ENCODE peak calls at places on chromosomes 1 and 21, in eight cellular contexts. M, H, Z, K, F, D, E and R are unnamed samples.

GRCh38 chr1:39926343-39926769 is 24.6 kb upstream of the MYCL start:
- DNase-seq in M (peak; percentile 33), H (peak; percentile 65), Z (no peak), K (no peak), F (peak; percentile 40), D (no peak), E (peak; percentile 38), R (no peak)

GRCh38 chr21:15355066-15355465 is 290.3 kb upstream of the NRIP1 start:
- DNase-seq in M (no peak), H (no peak), Z (no peak), K (no peak), F (no peak), D (no peak), E (no peak), R (no peak)

GRCh38 chr1:32334864-32335618 is 992 bp downstream of the MARCKSL1 start:
- DNase-seq in M (peak; percentile 37), H (peak; percentile 37), Z (peak; percentile 40), K (peak; percentile 46), F (peak; percentile 21), D (peak; percentile 89), E (peak; percentile 89), R (peak; percentile 82)

GRCh38 chr1:219188331-219188803 is 14.7 kb downstream of the LYPLAL1 start:
- DNase-seq in M (peak; percentile 41), H (no peak), Z (no peak), K (no peak), F (no peak), D (no peak), E (no peak), R (peak; percentile 95)

GRCh38 chr1:242847390-242847993 is 323.0 kb upstream of the PLD5 start:
- DNase-seq in M (peak; percentile 12), H (peak; percentile 26), Z (peak; percentile 42), K (peak; percentile 53), F (no peak), D (no peak), E (no peak), R (peak; percentile 66)

GRCh38 chr1:198575715-198576641 is 35.5 kb upstream of the ATP6V1G3 start:
- DNase-seq in M (peak; percentile 58), H (no peak), Z (no peak), K (peak; percentile 79), F (peak; percentile 24), D (no peak), E (no peak), R (no peak)

GRCh38 chr1:216723274-216723780 is at the start of gene ESRRG:
- DNase-seq in M (peak; percentile 38), H (peak; percentile 83), Z (peak; percentile 77), K (no peak), F (peak; percentile 17), D (peak; percentile 75), E (no peak), R (no peak)

GRCh38 chr1:226466301-226466700 is 58.4 kb upstream of the PARP1 start:
- DNase-seq in M (no peak), H (no peak), Z (no peak), K (no peak), F (no peak), D (no peak), E (no peak), R (no peak)

GRCh38 chr1:181011301-181012202 is 11.1 kb downstream of the STX6 start:
- DNase-seq in M (no peak), H (no peak), Z (no peak), K (no peak), F (no peak), D (no peak), E (no peak), R (no peak)

GRCh38 chr1:227042292-227042691 is 102.2 kb downstream of the COQ8A start:
- DNase-seq in M (no peak), H (no peak), Z (no peak), K (no peak), F (no peak), D (no peak), E (no peak), R (no peak)

GRCh38 chr1:215793210-215793609 is 226.1 kb downstream of the KCTD3 start:
- DNase-seq in M (peak; percentile 76), H (peak; percentile 18), Z (no peak), K (peak; percentile 81), F (peak; percentile 94), D (no peak), E (no peak), R (no peak)

GRCh38 chr1:101365186-101365585 is 128.4 kb downstream of the S1PR1 start:
- DNase-seq in M (peak; percentile 75), H (no peak), Z (no peak), K (no peak), F (peak; percentile 54), D (no peak), E (no peak), R (no peak)

GRCh38 chr1:63367218-63368103 is at the start of gene ALG6:
- DNase-seq in M (peak; percentile 89), H (peak; percentile 97), Z (peak; percentile 95), K (peak; percentile 97), F (peak; percentile 87), D (peak; percentile 100), E (peak; percentile 100), R (peak; percentile 98)

GRCh38 chr21:41579692-41580091 is 71.7 kb upstream of the TMPRSS2 start:
- DNase-seq in M (no peak), H (no peak), Z (no peak), K (no peak), F (no peak), D (no peak), E (no peak), R (no peak)

GRCh38 chr1:182235604-182235951 is 156.0 kb downstream of the GLUL start:
- DNase-seq in M (no peak), H (no peak), Z (no peak), K (no peak), F (no peak), D (no peak), E (no peak), R (no peak)

GRCh38 chr1:65412984-65413375 is 7.5 kb upstream of the LEPR start:
- DNase-seq in M (peak; percentile 82), H (no peak), Z (no peak), K (no peak), F (peak; percentile 56), D (no peak), E (no peak), R (no peak)

GRCh38 chr21:42632336-42632751 is 21.1 kb upstream of the PDE9A start:
- DNase-seq in M (no peak), H (no peak), Z (no peak), K (no peak), F (no peak), D (no peak), E (no peak), R (no peak)

GRCh38 chr1:218297867-218298266 is 12.8 kb downstream of the RRP15 start:
- DNase-seq in M (peak; percentile 6), H (no peak), Z (no peak), K (peak; percentile 30), F (peak; percentile 7), D (no peak), E (no peak), R (no peak)

GRCh38 chr1:64550505-64550904 is 80.6 kb downstream of the CACHD1 start:
- DNase-seq in M (no peak), H (no peak), Z (no peak), K (no peak), F (no peak), D (no peak), E (no peak), R (no peak)

GRCh38 chr1:9435854-9436253 is 103.4 kb upstream of the SLC25A33 start:
- DNase-seq in M (no peak), H (no peak), Z (no peak), K (no peak), F (no peak), D (no peak), E (no peak), R (no peak)

DNA sequence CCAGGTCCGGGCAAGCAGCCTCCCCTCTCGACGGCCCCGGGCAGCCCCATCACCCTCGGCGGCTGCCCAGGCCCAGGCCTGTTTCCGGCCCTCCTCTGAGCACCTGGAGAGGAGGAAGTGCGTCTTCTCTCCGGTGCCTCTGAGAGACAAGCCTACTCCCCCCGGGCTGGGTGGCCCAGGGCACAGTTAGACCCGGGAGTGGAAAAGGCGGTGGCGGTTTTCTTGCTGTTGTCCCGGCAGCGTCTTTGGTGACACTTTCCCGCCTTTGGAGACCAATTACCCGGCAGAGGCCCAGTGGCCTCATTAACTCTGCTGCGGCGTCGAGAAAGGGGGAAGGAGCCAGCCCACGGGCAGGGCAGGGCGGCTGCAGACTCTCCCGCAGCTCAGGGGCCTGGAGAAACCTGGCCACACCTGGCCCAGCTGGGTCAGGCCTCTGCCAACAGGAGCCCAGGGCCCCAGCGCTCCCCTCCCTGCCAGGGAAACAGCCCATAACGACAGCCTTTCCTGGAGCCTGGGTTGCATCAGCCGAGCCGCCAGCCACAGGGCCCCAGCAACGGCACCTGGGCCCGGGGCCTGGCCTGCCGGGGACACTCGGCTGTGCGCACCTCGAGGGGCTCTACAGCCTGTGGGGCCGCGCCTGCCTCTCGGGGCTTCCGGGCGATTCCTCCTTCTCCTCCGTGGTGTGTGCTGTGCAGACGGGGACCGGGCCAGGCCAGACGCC is 28.4 kb upstream of the C1orf159 start:
- DNase-seq in M (no peak), H (no peak), Z (peak; percentile 50), K (no peak), F (no peak), D (no peak), E (no peak), R (peak; percentile 68)
- H3K9ac ChIP-seq in M (no peak overlapping the region), H (no peak overlapping the region), Z (peak overlapping the region; percentile 24), K (no peak overlapping the region), F (no peak overlapping the region), D (no peak overlapping the region), E (no peak overlapping the region), R (no peak overlapping the region)

GRCh38 chr21:38352536-38353219 is 95.9 kb downstream of the KCNJ15 start:
- DNase-seq in M (peak; percentile 64), H (peak; percentile 83), Z (peak; percentile 63), K (peak; percentile 86), F (peak; percentile 76), D (peak; percentile 35), E (peak; percentile 72), R (peak; percentile 66)
- H3K4me2 ChIP-seq in M (no peak overlapping the region), H (no peak overlapping the region), Z (no peak overlapping the region), K (peak overlapping the region; percentile 41), F (no peak overlapping the region), D (peak overlapping the region; percentile 8), E (no peak overlapping the region), R (no peak overlapping the region)

GRCh38 chr1:213481395-213481794 is 430.4 kb downstream of the RPS6KC1 start:
- DNase-seq in M (no peak), H (no peak), Z (no peak), K (no peak), F (no peak), D (no peak), E (no peak), R (no peak)
- H3K9ac ChIP-seq in M (no peak overlapping the region), H (no peak overlapping the region), Z (no peak overlapping the region), K (no peak overlapping the region), F (no peak overlapping the region), D (no peak overlapping the region), E (no peak overlapping the region), R (no peak overlapping the region)

GRCh38 chr1:18265641-18266040 is 158.0 kb downstream of the IGSF21 start:
- DNase-seq in M (no peak), H (no peak), Z (no peak), K (no peak), F (no peak), D (no peak), E (no peak), R (no peak)

GRCh38 chr1:18266391-18266790 is 158.8 kb downstream of the IGSF21 start:
- DNase-seq in M (no peak), H (no peak), Z (no peak), K (no peak), F (no peak), D (no peak), E (no peak), R (peak; percentile 59)

DNA sequence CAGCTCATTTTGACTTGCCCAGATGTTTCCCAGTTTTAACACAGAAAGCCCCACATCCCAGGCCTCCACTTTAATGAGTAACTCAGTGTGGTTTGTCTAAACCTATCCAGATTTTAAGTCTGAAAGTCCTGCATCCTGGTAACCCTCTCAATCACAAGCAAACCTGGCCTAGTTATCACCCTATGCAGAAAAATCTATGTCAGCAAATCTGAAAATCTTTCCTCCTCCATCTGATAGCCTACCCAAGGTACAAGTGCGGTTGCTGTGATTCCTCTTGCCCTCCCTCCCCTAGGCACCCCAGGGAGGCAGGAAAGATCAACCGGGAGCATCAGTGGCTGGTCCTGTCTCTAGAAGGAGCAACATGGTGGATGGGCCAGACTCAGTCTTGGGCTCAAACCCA is 163.7 kb downstream of the IGSF21 start:
- DNase-seq in M (no peak), H (no peak), Z (no peak), K (no peak), F (no peak), D (no peak), E (no peak), R (no peak)
- H3K4me2 ChIP-seq in M (no peak overlapping the region), H (no peak overlapping the region), Z (no peak overlapping the region), K (no peak overlapping the region), F (no peak overlapping the region), D (no peak overlapping the region), E (no peak overlapping the region), R (no peak overlapping the region)